ENCODE peak calls at places on chromosomes 11 and 22, in six cellular contexts. One of them, this sample, is unnamed.

GRCh38 chr22:28009272-28009827 is 90.3 kb upstream of the PITPNB start:
- DNase-seq in NCI-H69: peak
- DNase-seq in AG08395: peak
- DNase-seq in astrocyte of the hippocampus: peak
- DNase-seq in glomerular endothelial cell: peak
- DNase-seq in GM10248: peak
- DNase-seq in this sample: peak

GRCh38 chr11:14308114-14308896 is 50.7 kb downstream of the RRAS2 start:
- DNase-seq in AG08395: peak
- DNase-seq in GM10248: no peak
- DNase-seq in glomerular endothelial cell: no peak
- DNase-seq in astrocyte of the hippocampus: peak
- DNase-seq in NCI-H69: peak
- DNase-seq in this sample: no peak

GRCh38 chr22:45159652-45160462 is 3.9 kb upstream of the NUP50 start:
- DNase-seq in AG08395: no peak
- DNase-seq in GM10248: no peak
- DNase-seq in NCI-H69: no peak
- DNase-seq in astrocyte of the hippocampus: peak
- DNase-seq in glomerular endothelial cell: peak
- DNase-seq in this sample: peak

GRCh38 chr11:31809543-31809856 is 1.6 kb downstream of the PAX6 start:
- DNase-seq in astrocyte of the hippocampus: no peak
- DNase-seq in NCI-H69: peak
- DNase-seq in GM10248: no peak
- DNase-seq in glomerular endothelial cell: no peak
- DNase-seq in AG08395: no peak
- DNase-seq in this sample: no peak

GRCh38 chr11:64622681-64623080 is 31.7 kb downstream of the SLC22A12 start:
- DNase-seq in GM10248: no peak
- DNase-seq in NCI-H69: no peak
- DNase-seq in glomerular endothelial cell: no peak
- DNase-seq in AG08395: no peak
- DNase-seq in astrocyte of the hippocampus: no peak
- DNase-seq in this sample: no peak

GRCh38 chr11:117303101-117303500 is 12.0 kb downstream of the BACE1-AS start:
- DNase-seq in AG08395: no peak
- DNase-seq in GM10248: no peak
- DNase-seq in glomerular endothelial cell: no peak
- DNase-seq in NCI-H69: peak
- DNase-seq in astrocyte of the hippocampus: no peak
- DNase-seq in this sample: peak

GRCh38 chr11:4491878-4492606 is 9.6 kb downstream of the OR52K1 start:
- DNase-seq in astrocyte of the hippocampus: no peak
- DNase-seq in NCI-H69: no peak
- DNase-seq in glomerular endothelial cell: no peak
- DNase-seq in GM10248: no peak
- DNase-seq in AG08395: no peak
- DNase-seq in this sample: no peak

GRCh38 chr22:27982106-27982505 is 63.0 kb upstream of the PITPNB start:
- DNase-seq in glomerular endothelial cell: no peak
- DNase-seq in GM10248: no peak
- DNase-seq in AG08395: no peak
- DNase-seq in NCI-H69: no peak
- DNase-seq in astrocyte of the hippocampus: no peak
- DNase-seq in this sample: no peak

GRCh38 chr22:18975434-18976196 is 39.5 kb upstream of the PRODH start:
- DNase-seq in astrocyte of the hippocampus: no peak
- DNase-seq in AG08395: no peak
- DNase-seq in GM10248: no peak
- DNase-seq in glomerular endothelial cell: no peak
- DNase-seq in NCI-H69: no peak
- DNase-seq in this sample: peak

GRCh38 chr22:32723632-32724031 is 77.9 kb upstream of the TIMP3 start:
- DNase-seq in AG08395: peak
- DNase-seq in GM10248: peak
- DNase-seq in glomerular endothelial cell: no peak
- DNase-seq in NCI-H69: no peak
- DNase-seq in astrocyte of the hippocampus: peak
- DNase-seq in this sample: peak

GRCh38 chr11:120134106-120134930 is 3.6 kb downstream of the TRIM29 start:
- DNase-seq in AG08395: no peak
- DNase-seq in NCI-H69: no peak
- DNase-seq in astrocyte of the hippocampus: no peak
- DNase-seq in glomerular endothelial cell: no peak
- DNase-seq in GM10248: no peak
- DNase-seq in this sample: no peak

GRCh38 chr11:34495724-34496377 is 17.7 kb downstream of the ELF5 start:
- DNase-seq in astrocyte of the hippocampus: peak
- DNase-seq in glomerular endothelial cell: no peak
- DNase-seq in AG08395: no peak
- DNase-seq in NCI-H69: peak
- DNase-seq in GM10248: no peak
- DNase-seq in this sample: no peak

This sample was measured in body of pancreas.